ENCODE peak calls at places on chromosomes 16 and 17, in nine cellular contexts. M is uterus, F is body of pancreas, S is transverse colon, Q is sigmoid colon, K is adrenal gland, T is K562, Y is gastrocnemius medialis, N is GM12878. W is an unnamed sample.

GRCh38 chr16:9152649-9153501 is 61.4 kb downstream of the HAPSTR1 start:
- DNase-seq in T (no peak), M (no peak), N (no peak), F (no peak), Q (no peak), S (no peak), Y (no peak), K (no peak), W (no peak)

GRCh38 chr17:8606415-8606814 is 24.1 kb downstream of the MYH10 start:
- DNase-seq in K (no peak), N (no peak), M (no peak), T (no peak), Y (no peak), Q (no peak), S (no peak), F (no peak), W (no peak)

GRCh38 chr17:79814966-79815835 is 18.3 kb upstream of the CBX8 start:
- DNase-seq in F (peak), Q (peak), S (peak), M (no peak), K (peak), Y (no peak), T (no peak), N (no peak), W (no peak)

GRCh38 chr17:46742539-46743270 is 75.8 kb downstream of the WNT3 start:
- DNase-seq in K (peak), N (no peak), T (peak), F (peak), Y (no peak), S (no peak), M (no peak), Q (no peak), W (no peak)

GRCh38 chr17:76710863-76711611 is at the start of gene MXRA7:
- DNase-seq in M (peak), Y (peak), S (peak), F (peak), Q (peak), T (peak), N (no peak), K (peak), W (peak)

GRCh38 chr17:17367931-17368330 is 64.8 kb downstream of the NT5M start:
- DNase-seq in S (no peak), F (no peak), Y (no peak), K (no peak), N (no peak), M (no peak), Q (no peak), T (no peak), W (no peak)

GRCh38 chr17:19381361-19381740 is 3.1 kb downstream of the MAPK7 start:
- DNase-seq in K (no peak), M (no peak), F (no peak), S (no peak), Y (no peak), N (no peak), Q (peak), T (no peak), W (no peak)

GRCh38 chr17:8735336-8735939 is 9.2 kb downstream of the CCDC42 start:
- DNase-seq in T (no peak), K (no peak), Y (no peak), M (no peak), Q (no peak), S (no peak), N (no peak), F (no peak), W (no peak)

GRCh38 chr17:45914036-45914717 is 19.8 kb downstream of the MAPT start:
- DNase-seq in Q (no peak), M (no peak), Y (no peak), T (no peak), K (no peak), N (no peak), S (no peak), F (no peak), W (no peak)

DNA sequence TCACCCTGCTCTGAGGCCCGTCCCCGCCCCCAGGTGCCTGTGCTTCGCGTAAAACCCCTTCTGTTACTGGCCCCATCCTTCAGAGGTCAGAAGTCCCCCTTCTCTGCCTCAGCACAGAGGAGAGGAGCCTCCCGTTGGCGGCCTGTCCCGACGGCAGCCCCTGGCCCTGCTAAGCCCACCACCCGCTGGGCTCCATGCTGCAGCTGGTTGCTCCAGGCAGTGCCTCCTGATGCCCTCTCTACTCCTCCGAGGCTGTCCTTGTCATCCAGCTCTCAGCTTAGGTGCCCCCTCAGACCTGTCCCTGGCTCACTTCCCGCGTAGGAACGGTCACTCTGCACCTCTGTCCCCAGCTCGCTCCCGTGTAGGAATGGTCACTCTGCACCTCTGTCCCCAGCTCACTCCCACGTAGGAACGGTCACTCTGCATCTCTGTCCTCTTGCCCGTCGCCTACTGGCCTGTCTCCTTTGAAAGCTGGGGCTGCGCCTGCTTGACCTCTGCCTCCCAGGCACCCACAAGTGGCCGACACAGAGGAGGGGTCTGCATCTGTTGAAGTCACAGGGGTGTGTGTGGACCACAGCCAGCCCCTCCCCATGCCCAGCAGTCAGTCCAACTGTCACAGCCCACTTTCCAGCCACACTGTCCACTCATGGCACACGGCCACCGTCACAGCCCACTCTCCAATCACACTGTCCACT is 31.7 kb upstream of the ZC3H18 start:
- DNase-seq in S (no peak), N (no peak), K (no peak), M (no peak), Y (no peak), Q (no peak), F (no peak), T (no peak), W (no peak)
- TF ChIP-seq CTCF in S (no peak), N (no peak), K (no peak), M (no peak), Y (no peak), Q (no peak), F (no peak), T (no peak), W (no peak)

DNA sequence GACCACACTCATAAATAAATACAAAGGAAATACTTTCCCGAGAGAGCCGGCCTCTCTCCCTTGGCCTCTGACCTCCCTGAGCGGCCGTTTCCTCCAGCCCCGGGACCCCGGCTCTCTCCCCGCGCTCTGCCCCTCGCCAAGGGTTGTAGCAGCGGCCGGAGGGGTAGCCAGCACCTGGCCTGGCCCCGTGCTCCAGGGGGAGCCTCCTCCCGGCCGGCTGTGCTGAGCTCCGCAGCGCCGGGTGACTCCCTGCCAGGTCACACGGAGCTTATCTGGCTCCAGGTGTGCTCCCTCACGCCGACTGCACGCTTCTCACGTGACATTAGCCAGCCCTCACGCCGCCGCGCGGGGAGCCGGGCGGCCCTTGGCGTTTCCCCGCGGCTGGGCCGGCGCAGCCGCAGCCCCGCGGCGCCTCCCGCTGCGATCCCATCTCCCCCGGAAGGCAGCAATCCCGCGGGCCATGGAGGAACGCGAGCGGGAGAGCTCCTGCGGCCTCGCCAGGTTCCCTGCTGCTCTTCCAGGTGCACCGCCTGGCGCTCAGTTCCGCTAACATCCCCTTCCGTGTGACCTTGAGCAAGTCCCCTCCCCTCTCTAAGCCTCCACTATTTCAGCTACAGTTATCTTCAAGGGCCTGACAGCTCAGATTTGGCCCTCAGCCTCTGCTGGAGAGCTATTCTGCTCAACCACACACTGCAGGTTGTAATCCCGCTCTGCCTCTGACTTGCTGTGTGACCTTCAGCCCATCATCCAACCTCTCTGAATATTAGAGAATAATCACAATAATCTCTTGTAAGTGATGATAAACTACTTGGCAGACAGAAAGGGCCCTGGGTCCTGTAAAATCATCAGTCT is 3.5 kb downstream of the MYO18A start:
- DNase-seq in K (peak), S (peak), T (peak), M (peak), N (no peak), F (peak), Y (peak), Q (peak), W (peak)
- H3K4me3 ChIP-seq in K (peak), S (peak), T (peak), M (peak), N (peak), F (no peak), Y (peak), Q (peak), W (peak)

GRCh38 chr17:64496786-64497564 is at the start of gene POLG2:
- DNase-seq in Q (peak), T (peak), F (peak), N (peak), M (peak), S (peak), K (peak), Y (peak), W (peak)
- TF ChIP-seq POLR2A in Q (no peak), T (peak), F (peak), N (peak), M (peak), S (peak), K (peak), Y (peak), W (no peak)

GRCh38 chr17:40356906-40357861 is 7.4 kb downstream of the GJD3 start:
- DNase-seq in Y (no peak), N (no peak), K (no peak), T (no peak), M (no peak), S (no peak), Q (peak), F (no peak), W (no peak)

GRCh38 chr17:40360091-40360490 is 4.4 kb downstream of the GJD3 start:
- DNase-seq in S (no peak), Y (no peak), N (no peak), F (no peak), K (no peak), M (no peak), Q (no peak), T (no peak), W (no peak)

GRCh38 chr17:40361063-40361924 is 3.2 kb downstream of the GJD3 start:
- DNase-seq in K (no peak), F (no peak), S (no peak), T (no peak), M (no peak), Y (no peak), Q (peak), N (no peak), W (no peak)

GRCh38 chr17:40355804-40356758 is 8.5 kb downstream of the GJD3 start:
- DNase-seq in Y (peak), N (no peak), S (no peak), K (no peak), T (no peak), Q (peak), M (peak), F (no peak), W (peak)

GRCh38 chr17:40358323-40359038 is 6.1 kb downstream of the GJD3 start:
- DNase-seq in N (no peak), S (peak), T (peak), Q (peak), M (peak), F (peak), K (peak), Y (peak), W (peak)
- TF ChIP-seq CTCF in N (peak), S (peak), T (peak), Q (peak), M (peak), F (peak), K (peak), Y (peak), W (peak)

GRCh38 chr16:51562896-51563295 is 411.8 kb upstream of the SALL1 start:
- DNase-seq in Q (no peak), K (no peak), F (no peak), N (no peak), S (no peak), T (no peak), M (no peak), Y (no peak), W (no peak)
- H3K4me3 ChIP-seq in Q (no peak), K (no peak), F (no peak), N (no peak), S (no peak), T (no peak), M (no peak), Y (no peak), W (no peak)

DNA sequence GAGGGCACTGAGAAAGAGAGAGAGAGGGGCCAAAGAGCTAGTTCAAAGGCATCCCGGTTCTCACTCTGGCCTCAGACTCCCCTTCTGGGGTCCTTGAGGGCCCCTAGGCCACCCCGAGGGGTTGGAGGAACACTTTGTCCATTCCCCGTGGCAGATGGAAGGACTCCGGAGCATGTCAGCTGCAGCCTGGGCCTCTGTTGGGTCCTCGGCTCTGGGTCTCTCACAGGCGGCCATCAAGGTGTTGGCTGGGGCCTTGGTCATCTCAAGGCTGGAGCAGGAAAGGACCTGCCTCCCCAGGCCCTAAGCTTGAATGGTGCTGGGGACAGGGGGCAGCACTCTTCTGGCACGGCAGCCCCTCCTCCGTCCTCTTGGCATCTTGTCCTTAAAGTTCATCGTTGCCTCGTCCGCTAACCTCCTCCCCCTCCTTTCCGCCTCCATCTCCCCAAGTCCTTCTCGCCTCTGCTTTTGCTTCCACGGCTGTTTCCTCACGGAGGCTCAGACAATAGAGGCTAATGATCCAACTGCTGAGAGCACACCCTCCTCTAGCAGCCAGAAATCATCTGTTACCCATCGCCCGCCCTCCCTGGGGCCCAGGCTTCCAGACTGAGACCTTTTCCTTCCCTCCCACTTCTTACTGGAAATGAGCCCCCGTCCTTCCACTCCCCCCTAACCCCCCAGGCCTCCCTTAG is 23.3 kb downstream of the CCR7 start:
- DNase-seq in T (no peak), Q (no peak), K (no peak), M (no peak), F (no peak), N (no peak), S (no peak), Y (no peak), W (no peak)
- TF ChIP-seq POLR2A in T (no peak), Q (no peak), K (no peak), M (peak), F (peak), N (no peak), S (no peak), Y (no peak), W (no peak)

GRCh38 chr16:2762711-2763110 is 10.3 kb downstream of the SRRM2 start:
- DNase-seq in K (no peak), M (no peak), N (no peak), Q (no peak), T (no peak), F (no peak), Y (no peak), S (no peak), W (no peak)

GRCh38 chr16:2766430-2767139 is 10.5 kb downstream of the ELOB start:
- DNase-seq in Y (no peak), F (no peak), S (no peak), T (no peak), M (no peak), Q (no peak), K (no peak), N (no peak), W (no peak)

GRCh38 chr16:2765462-2766404 is 11.3 kb downstream of the ELOB start:
- DNase-seq in M (no peak), F (no peak), K (no peak), Q (no peak), N (no peak), S (no peak), Y (no peak), T (no peak), W (no peak)

GRCh38 chr16:2763173-2763572 is 10.7 kb downstream of the SRRM2 start:
- DNase-seq in T (no peak), F (no peak), K (no peak), N (no peak), Q (no peak), M (no peak), S (no peak), Y (no peak), W (no peak)

GRCh38 chr16:2764718-2765117 is 12.3 kb downstream of the SRRM2 start:
- DNase-seq in T (no peak), Y (no peak), M (no peak), S (no peak), K (no peak), Q (no peak), F (no peak), N (no peak), W (no peak)
- TF ChIP-seq CTCF in T (no peak), Y (no peak), M (no peak), S (no peak), K (no peak), Q (no peak), F (no peak), N (no peak), W (no peak)

W was measured in testis.